ENCODE peak calls at places on chromosomes 1 and 21, in five cellular contexts. One of them, this sample, is unnamed.
A peak's percentile ranks its signal among the peaks of the same experiment; 100 is the strongest.

GRCh38 chr1:20974069-20974468 is 187.0 kb upstream of the HP1BP3 start:
- DNase-seq in astrocyte of the hippocampus: peak; percentile 36
- DNase-seq in stimulated activated CD4-positive, alpha-beta T cell treated with anti-CD3 and anti-CD28 coated beads, Interleukin-12 subunit alpha, Interleukin-12 subunit beta, amount 100 ng/mL, for 4 hours: no peak
- DNase-seq in fibroblast of pulmonary artery: no peak
- DNase-seq in NCI-H2107: no peak
- DNase-seq in this sample: peak; percentile 58

GRCh38 chr1:229249854-229250644 is 20.9 kb upstream of the RAB4A start:
- DNase-seq in NCI-H2107: no peak
- DNase-seq in stimulated activated CD4-positive, alpha-beta T cell treated with anti-CD3 and anti-CD28 coated beads, Interleukin-12 subunit alpha, Interleukin-12 subunit beta, amount 100 ng/mL, for 4 hours: no peak
- DNase-seq in astrocyte of the hippocampus: no peak
- DNase-seq in fibroblast of pulmonary artery: no peak
- DNase-seq in this sample: no peak

GRCh38 chr1:170808229-170808870 is 127.0 kb upstream of the MROH9 start:
- DNase-seq in astrocyte of the hippocampus: peak; percentile 2
- DNase-seq in NCI-H2107: no peak
- DNase-seq in fibroblast of pulmonary artery: no peak
- DNase-seq in stimulated activated CD4-positive, alpha-beta T cell treated with anti-CD3 and anti-CD28 coated beads, Interleukin-12 subunit alpha, Interleukin-12 subunit beta, amount 100 ng/mL, for 4 hours: no peak
- DNase-seq in this sample: no peak

GRCh38 chr1:171222961-171223360 is 25.3 kb upstream of the FMO1 start:
- DNase-seq in NCI-H2107: no peak
- DNase-seq in astrocyte of the hippocampus: no peak
- DNase-seq in fibroblast of pulmonary artery: peak; percentile 29
- DNase-seq in stimulated activated CD4-positive, alpha-beta T cell treated with anti-CD3 and anti-CD28 coated beads, Interleukin-12 subunit alpha, Interleukin-12 subunit beta, amount 100 ng/mL, for 4 hours: no peak
- DNase-seq in this sample: peak; percentile 10

GRCh38 chr1:186183219-186183618 is 191.8 kb downstream of the TPR start:
- DNase-seq in stimulated activated CD4-positive, alpha-beta T cell treated with anti-CD3 and anti-CD28 coated beads, Interleukin-12 subunit alpha, Interleukin-12 subunit beta, amount 100 ng/mL, for 4 hours: no peak
- DNase-seq in fibroblast of pulmonary artery: peak; percentile 48
- DNase-seq in NCI-H2107: no peak
- DNase-seq in astrocyte of the hippocampus: peak; percentile 18
- DNase-seq in this sample: peak; percentile 16

GRCh38 chr1:184028854-184029623 is 8.5 kb downstream of the COLGALT2 start:
- DNase-seq in astrocyte of the hippocampus: no peak
- DNase-seq in stimulated activated CD4-positive, alpha-beta T cell treated with anti-CD3 and anti-CD28 coated beads, Interleukin-12 subunit alpha, Interleukin-12 subunit beta, amount 100 ng/mL, for 4 hours: no peak
- DNase-seq in NCI-H2107: no peak
- DNase-seq in fibroblast of pulmonary artery: no peak
- DNase-seq in this sample: no peak

GRCh38 chr1:78779831-78780230 is 130.2 kb downstream of the IFI44 start:
- DNase-seq in fibroblast of pulmonary artery: peak; percentile 59
- DNase-seq in NCI-H2107: no peak
- DNase-seq in stimulated activated CD4-positive, alpha-beta T cell treated with anti-CD3 and anti-CD28 coated beads, Interleukin-12 subunit alpha, Interleukin-12 subunit beta, amount 100 ng/mL, for 4 hours: no peak
- DNase-seq in astrocyte of the hippocampus: peak; percentile 8
- DNase-seq in this sample: no peak

GRCh38 chr21:45457161-45457831 is 52.3 kb downstream of the COL18A1 start:
- DNase-seq in stimulated activated CD4-positive, alpha-beta T cell treated with anti-CD3 and anti-CD28 coated beads, Interleukin-12 subunit alpha, Interleukin-12 subunit beta, amount 100 ng/mL, for 4 hours: no peak
- DNase-seq in fibroblast of pulmonary artery: no peak
- DNase-seq in astrocyte of the hippocampus: no peak
- DNase-seq in NCI-H2107: no peak
- DNase-seq in this sample: no peak

GRCh38 chr1:9128520-9129371 is at the start of gene GPR157:
- DNase-seq in astrocyte of the hippocampus: peak; percentile 85
- DNase-seq in NCI-H2107: no peak
- DNase-seq in stimulated activated CD4-positive, alpha-beta T cell treated with anti-CD3 and anti-CD28 coated beads, Interleukin-12 subunit alpha, Interleukin-12 subunit beta, amount 100 ng/mL, for 4 hours: peak; percentile 79
- DNase-seq in fibroblast of pulmonary artery: peak; percentile 75
- DNase-seq in this sample: peak; percentile 86

GRCh38 chr1:193556042-193556441 is 369.6 kb upstream of the B3GALT2 start:
- DNase-seq in NCI-H2107: no peak
- DNase-seq in stimulated activated CD4-positive, alpha-beta T cell treated with anti-CD3 and anti-CD28 coated beads, Interleukin-12 subunit alpha, Interleukin-12 subunit beta, amount 100 ng/mL, for 4 hours: no peak
- DNase-seq in astrocyte of the hippocampus: no peak
- DNase-seq in fibroblast of pulmonary artery: no peak
- DNase-seq in this sample: no peak

GRCh38 chr1:234656070-234656875 is 46.3 kb upstream of the IRF2BP2 start:
- DNase-seq in NCI-H2107: no peak
- DNase-seq in fibroblast of pulmonary artery: no peak
- DNase-seq in stimulated activated CD4-positive, alpha-beta T cell treated with anti-CD3 and anti-CD28 coated beads, Interleukin-12 subunit alpha, Interleukin-12 subunit beta, amount 100 ng/mL, for 4 hours: no peak
- DNase-seq in astrocyte of the hippocampus: no peak
- DNase-seq in this sample: peak; percentile 16

GRCh38 chr1:201282931-201283829 is at the start of gene PKP1:
- DNase-seq in NCI-H2107: no peak
- DNase-seq in fibroblast of pulmonary artery: no peak
- DNase-seq in astrocyte of the hippocampus: peak; percentile 52
- DNase-seq in stimulated activated CD4-positive, alpha-beta T cell treated with anti-CD3 and anti-CD28 coated beads, Interleukin-12 subunit alpha, Interleukin-12 subunit beta, amount 100 ng/mL, for 4 hours: peak; percentile 7
- DNase-seq in this sample: no peak

GRCh38 chr1:26799479-26800133 is 11.9 kb downstream of the PIGV start:
- DNase-seq in NCI-H2107: no peak
- DNase-seq in astrocyte of the hippocampus: peak; percentile 82
- DNase-seq in stimulated activated CD4-positive, alpha-beta T cell treated with anti-CD3 and anti-CD28 coated beads, Interleukin-12 subunit alpha, Interleukin-12 subunit beta, amount 100 ng/mL, for 4 hours: no peak
- DNase-seq in fibroblast of pulmonary artery: peak; percentile 89
- DNase-seq in this sample: peak; percentile 82

GRCh38 chr1:28296401-28297220 is 32.2 kb upstream of the MED18 start:
- DNase-seq in stimulated activated CD4-positive, alpha-beta T cell treated with anti-CD3 and anti-CD28 coated beads, Interleukin-12 subunit alpha, Interleukin-12 subunit beta, amount 100 ng/mL, for 4 hours: no peak
- DNase-seq in fibroblast of pulmonary artery: peak; percentile 82
- DNase-seq in astrocyte of the hippocampus: peak; percentile 41
- DNase-seq in NCI-H2107: no peak
- DNase-seq in this sample: peak; percentile 88

GRCh38 chr21:34834852-34835501 is 166.2 kb downstream of the CLIC6 start:
- DNase-seq in NCI-H2107: no peak
- DNase-seq in stimulated activated CD4-positive, alpha-beta T cell treated with anti-CD3 and anti-CD28 coated beads, Interleukin-12 subunit alpha, Interleukin-12 subunit beta, amount 100 ng/mL, for 4 hours: no peak
- DNase-seq in fibroblast of pulmonary artery: no peak
- DNase-seq in astrocyte of the hippocampus: peak; percentile 30
- DNase-seq in this sample: no peak

GRCh38 chr1:166261511-166261910 is 94.7 kb upstream of the FAM78B start:
- DNase-seq in astrocyte of the hippocampus: no peak
- DNase-seq in NCI-H2107: no peak
- DNase-seq in stimulated activated CD4-positive, alpha-beta T cell treated with anti-CD3 and anti-CD28 coated beads, Interleukin-12 subunit alpha, Interleukin-12 subunit beta, amount 100 ng/mL, for 4 hours: no peak
- DNase-seq in fibroblast of pulmonary artery: no peak
- DNase-seq in this sample: no peak

GRCh38 chr1:84842748-84843231 is 50.2 kb downstream of the LPAR3 start:
- DNase-seq in fibroblast of pulmonary artery: peak; percentile 38
- DNase-seq in NCI-H2107: no peak
- DNase-seq in stimulated activated CD4-positive, alpha-beta T cell treated with anti-CD3 and anti-CD28 coated beads, Interleukin-12 subunit alpha, Interleukin-12 subunit beta, amount 100 ng/mL, for 4 hours: no peak
- DNase-seq in astrocyte of the hippocampus: no peak
- DNase-seq in this sample: peak; percentile 24

GRCh38 chr1:92486251-92487077 is at the start of gene GFI1:
- DNase-seq in NCI-H2107: no peak
- DNase-seq in stimulated activated CD4-positive, alpha-beta T cell treated with anti-CD3 and anti-CD28 coated beads, Interleukin-12 subunit alpha, Interleukin-12 subunit beta, amount 100 ng/mL, for 4 hours: peak; percentile 65
- DNase-seq in astrocyte of the hippocampus: peak; percentile 49
- DNase-seq in fibroblast of pulmonary artery: peak; percentile 17
- DNase-seq in this sample: peak; percentile 23

GRCh38 chr21:45404726-45405270 is at the start of gene COL18A1:
- DNase-seq in fibroblast of pulmonary artery: peak; percentile 56
- DNase-seq in astrocyte of the hippocampus: peak; percentile 81
- DNase-seq in NCI-H2107: no peak
- DNase-seq in stimulated activated CD4-positive, alpha-beta T cell treated with anti-CD3 and anti-CD28 coated beads, Interleukin-12 subunit alpha, Interleukin-12 subunit beta, amount 100 ng/mL, for 4 hours: peak; percentile 52
- DNase-seq in this sample: peak; percentile 58

GRCh38 chr1:145872421-145872891 is 13.2 kb downstream of the ANKRD35 start:
- DNase-seq in astrocyte of the hippocampus: peak; percentile 48
- DNase-seq in stimulated activated CD4-positive, alpha-beta T cell treated with anti-CD3 and anti-CD28 coated beads, Interleukin-12 subunit alpha, Interleukin-12 subunit beta, amount 100 ng/mL, for 4 hours: no peak
- DNase-seq in fibroblast of pulmonary artery: peak; percentile 45
- DNase-seq in NCI-H2107: no peak
- DNase-seq in this sample: peak; percentile 31